ENCODE peak calls at places on chromosomes 13 and 19, in six cellular contexts. One of them, this sample, is unnamed.

GRCh38 chr13:29849731-29850212 is 645 bp downstream of the UBL3 start:
- DNase-seq in mucosa of descending colon: peak; percentile 78
- DNase-seq in SK-N-SH: peak; percentile 70
- DNase-seq in lower lobe of right lung: peak; percentile 80
- DNase-seq in neural progenitor cell: peak; percentile 74
- DNase-seq in sigmoid colon: peak; percentile 85
- DNase-seq in this sample: peak; percentile 51

GRCh38 chr19:13960863-13961784 is 8.8 kb downstream of the DCAF15 start:
- DNase-seq in mucosa of descending colon: no peak
- DNase-seq in SK-N-SH: peak; percentile 36
- DNase-seq in lower lobe of right lung: no peak
- DNase-seq in neural progenitor cell: no peak
- DNase-seq in sigmoid colon: no peak
- DNase-seq in this sample: no peak

GRCh38 chr19:40395956-40396355 is 6.0 kb upstream of the HIPK4 start:
- DNase-seq in mucosa of descending colon: no peak
- DNase-seq in SK-N-SH: no peak
- DNase-seq in lower lobe of right lung: no peak
- DNase-seq in neural progenitor cell: no peak
- DNase-seq in sigmoid colon: no peak
- DNase-seq in this sample: no peak

GRCh38 chr19:1663854-1664253 is 11.4 kb upstream of the TCF3 start:
- DNase-seq in mucosa of descending colon: no peak
- DNase-seq in SK-N-SH: no peak
- DNase-seq in lower lobe of right lung: no peak
- DNase-seq in neural progenitor cell: no peak
- DNase-seq in sigmoid colon: no peak
- DNase-seq in this sample: no peak

GRCh38 chr13:90883592-90883991 is 463.9 kb upstream of the MIR17HG start:
- DNase-seq in mucosa of descending colon: no peak
- DNase-seq in SK-N-SH: no peak
- DNase-seq in lower lobe of right lung: no peak
- DNase-seq in neural progenitor cell: no peak
- DNase-seq in sigmoid colon: no peak
- DNase-seq in this sample: no peak

GRCh38 chr13:109010912-109011311 is 381.5 kb downstream of the MYO16 start:
- DNase-seq in mucosa of descending colon: no peak
- DNase-seq in SK-N-SH: no peak
- DNase-seq in lower lobe of right lung: no peak
- DNase-seq in neural progenitor cell: peak; percentile 15
- DNase-seq in sigmoid colon: no peak
- DNase-seq in this sample: no peak

GRCh38 chr19:31096930-31097329 is 252.3 kb downstream of the TSHZ3 start:
- DNase-seq in mucosa of descending colon: peak; percentile 41
- DNase-seq in SK-N-SH: no peak
- DNase-seq in lower lobe of right lung: no peak
- DNase-seq in neural progenitor cell: no peak
- DNase-seq in sigmoid colon: no peak
- DNase-seq in this sample: no peak

GRCh38 chr13:109182777-109183465 is 553.5 kb downstream of the MYO16 start:
- DNase-seq in mucosa of descending colon: no peak
- DNase-seq in SK-N-SH: no peak
- DNase-seq in lower lobe of right lung: no peak
- DNase-seq in neural progenitor cell: no peak
- DNase-seq in sigmoid colon: no peak
- DNase-seq in this sample: no peak

GRCh38 chr13:68125087-68125480 is 894.9 kb upstream of the PCDH9 start:
- DNase-seq in mucosa of descending colon: no peak
- DNase-seq in SK-N-SH: no peak
- DNase-seq in lower lobe of right lung: no peak
- DNase-seq in neural progenitor cell: no peak
- DNase-seq in sigmoid colon: no peak
- DNase-seq in this sample: no peak

GRCh38 chr19:13036366-13036976 is 41.2 kb downstream of the NFIX start:
- DNase-seq in mucosa of descending colon: peak; percentile 81
- DNase-seq in SK-N-SH: no peak
- DNase-seq in lower lobe of right lung: peak; percentile 72
- DNase-seq in neural progenitor cell: no peak
- DNase-seq in sigmoid colon: peak; percentile 85
- DNase-seq in this sample: peak; percentile 62

GRCh38 chr13:110365876-110366275 is 58.8 kb downstream of the COL4A2 start:
- DNase-seq in mucosa of descending colon: no peak
- DNase-seq in SK-N-SH: no peak
- DNase-seq in lower lobe of right lung: no peak
- DNase-seq in neural progenitor cell: no peak
- DNase-seq in sigmoid colon: no peak
- DNase-seq in this sample: no peak

GRCh38 chr13:56396318-56396717 is 744.4 kb upstream of the PRR20A start:
- DNase-seq in mucosa of descending colon: no peak
- DNase-seq in SK-N-SH: no peak
- DNase-seq in lower lobe of right lung: no peak
- DNase-seq in neural progenitor cell: no peak
- DNase-seq in sigmoid colon: no peak
- DNase-seq in this sample: no peak

GRCh38 chr13:23086951-23087350 is 93.8 kb upstream of the SGCG start:
- DNase-seq in mucosa of descending colon: no peak
- DNase-seq in SK-N-SH: no peak
- DNase-seq in lower lobe of right lung: no peak
- DNase-seq in neural progenitor cell: no peak
- DNase-seq in sigmoid colon: no peak
- DNase-seq in this sample: no peak

GRCh38 chr19:14972676-14973075 is 7.0 kb downstream of the SLC1A6 start:
- DNase-seq in mucosa of descending colon: no peak
- DNase-seq in SK-N-SH: peak; percentile 27
- DNase-seq in lower lobe of right lung: no peak
- DNase-seq in neural progenitor cell: no peak
- DNase-seq in sigmoid colon: no peak
- DNase-seq in this sample: no peak

GRCh38 chr19:35937345-35938281 is 1.4 kb downstream of the LRFN3 start:
- DNase-seq in mucosa of descending colon: no peak
- DNase-seq in SK-N-SH: no peak
- DNase-seq in lower lobe of right lung: no peak
- DNase-seq in neural progenitor cell: no peak
- DNase-seq in sigmoid colon: no peak
- DNase-seq in this sample: no peak

GRCh38 chr13:80164451-80164850 is 176.5 kb downstream of the SPRY2 start:
- DNase-seq in mucosa of descending colon: no peak
- DNase-seq in SK-N-SH: no peak
- DNase-seq in lower lobe of right lung: no peak
- DNase-seq in neural progenitor cell: no peak
- DNase-seq in sigmoid colon: no peak
- DNase-seq in this sample: no peak

DNA sequence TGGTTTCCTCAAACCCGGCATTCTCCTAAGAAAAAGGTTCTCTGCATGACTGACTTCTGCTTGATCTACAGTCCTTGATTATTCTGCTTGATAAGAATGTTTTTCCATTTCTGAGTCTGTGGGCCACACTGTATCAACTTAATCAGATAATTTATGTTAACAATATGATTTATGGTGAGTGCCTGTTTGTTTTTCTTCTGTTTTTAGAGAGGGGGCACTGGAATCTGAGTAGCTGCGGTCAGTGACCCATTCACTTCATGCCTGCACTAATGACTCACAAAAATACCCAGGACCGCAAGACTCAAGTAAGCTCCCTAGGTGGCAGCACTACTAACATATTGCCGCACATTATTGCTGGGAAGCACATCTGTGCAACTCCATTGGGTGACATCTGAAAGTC is 542.3 kb upstream of the ATXN8OS start:
- DNase-seq in mucosa of descending colon: no peak
- DNase-seq in SK-N-SH: peak; percentile 22
- DNase-seq in lower lobe of right lung: no peak
- DNase-seq in neural progenitor cell: peak; percentile 56
- DNase-seq in sigmoid colon: no peak
- DNase-seq in this sample: peak; percentile 2
- TF ChIP-seq CTCF in mucosa of descending colon: no peak
- TF ChIP-seq CTCF in SK-N-SH: peak; percentile 66
- TF ChIP-seq CTCF in lower lobe of right lung: no peak
- TF ChIP-seq CTCF in neural progenitor cell: peak; percentile 63
- TF ChIP-seq CTCF in sigmoid colon: no peak
- TF ChIP-seq CTCF in this sample: no peak

GRCh38 chr13:113457510-113457909 is 4.2 kb upstream of the ADPRHL1 start:
- DNase-seq in mucosa of descending colon: no peak
- DNase-seq in SK-N-SH: no peak
- DNase-seq in lower lobe of right lung: no peak
- DNase-seq in neural progenitor cell: no peak
- DNase-seq in sigmoid colon: no peak
- DNase-seq in this sample: no peak
- TF ChIP-seq CTCF in mucosa of descending colon: no peak
- TF ChIP-seq CTCF in SK-N-SH: peak; percentile 18
- TF ChIP-seq CTCF in lower lobe of right lung: no peak
- TF ChIP-seq CTCF in neural progenitor cell: peak; percentile 15
- TF ChIP-seq CTCF in sigmoid colon: no peak
- TF ChIP-seq CTCF in this sample: no peak

DNA sequence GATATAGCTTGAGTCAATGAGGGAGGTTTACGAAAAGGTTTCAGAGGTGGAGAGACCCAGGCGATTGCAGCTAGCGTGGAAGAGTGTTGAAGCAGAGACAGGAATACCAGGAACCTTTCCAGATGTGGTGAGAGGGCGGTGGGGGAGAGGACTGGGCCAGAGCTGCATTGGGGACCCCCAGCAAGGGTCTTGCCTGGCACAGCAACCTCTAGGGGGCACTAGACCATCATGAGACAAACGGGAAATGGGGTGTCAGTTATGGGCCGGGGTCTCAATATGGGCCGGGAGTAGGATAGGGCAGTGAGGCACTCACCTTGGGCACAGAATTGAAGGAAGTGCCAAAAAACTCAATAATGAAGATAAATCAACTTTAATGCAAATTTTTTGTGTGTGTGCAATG is 2.1 kb upstream of the LRP3 start:
- DNase-seq in mucosa of descending colon: peak; percentile 10
- DNase-seq in SK-N-SH: peak; percentile 38
- DNase-seq in lower lobe of right lung: peak; percentile 20
- DNase-seq in neural progenitor cell: peak; percentile 51
- DNase-seq in sigmoid colon: peak; percentile 4
- DNase-seq in this sample: no peak
- TF ChIP-seq CTCF in mucosa of descending colon: no peak
- TF ChIP-seq CTCF in SK-N-SH: peak; percentile 40
- TF ChIP-seq CTCF in lower lobe of right lung: no peak
- TF ChIP-seq CTCF in neural progenitor cell: peak; percentile 51
- TF ChIP-seq CTCF in sigmoid colon: no peak
- TF ChIP-seq CTCF in this sample: no peak

DNA sequence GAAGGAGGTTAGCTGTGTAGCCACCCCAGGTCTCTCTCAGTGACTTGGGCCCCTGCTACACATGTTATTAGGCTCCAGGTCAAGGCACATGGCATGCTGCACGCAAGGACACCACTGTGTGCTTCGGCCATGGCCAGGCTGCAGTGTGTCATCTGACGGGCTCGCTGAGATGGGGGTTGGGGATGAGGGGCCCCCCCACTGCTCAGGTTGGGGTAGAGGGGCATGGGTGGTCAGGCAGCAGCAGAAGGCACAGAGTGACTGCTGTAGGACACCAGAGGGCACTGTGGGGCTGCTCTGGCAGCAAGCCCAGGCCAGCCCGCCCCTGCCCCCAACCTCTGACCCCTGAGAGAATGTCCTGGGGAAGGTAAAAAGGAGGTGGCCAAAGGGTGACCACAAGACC is 32.2 kb upstream of the ISYNA1 start:
- DNase-seq in mucosa of descending colon: no peak
- DNase-seq in SK-N-SH: peak; percentile 75
- DNase-seq in lower lobe of right lung: no peak
- DNase-seq in neural progenitor cell: peak; percentile 86
- DNase-seq in sigmoid colon: peak; percentile 69
- DNase-seq in this sample: peak; percentile 35
- TF ChIP-seq CTCF in mucosa of descending colon: no peak
- TF ChIP-seq CTCF in SK-N-SH: peak; percentile 54
- TF ChIP-seq CTCF in lower lobe of right lung: peak; percentile 49
- TF ChIP-seq CTCF in neural progenitor cell: peak; percentile 72
- TF ChIP-seq CTCF in sigmoid colon: no peak
- TF ChIP-seq CTCF in this sample: peak; percentile 59

DNA sequence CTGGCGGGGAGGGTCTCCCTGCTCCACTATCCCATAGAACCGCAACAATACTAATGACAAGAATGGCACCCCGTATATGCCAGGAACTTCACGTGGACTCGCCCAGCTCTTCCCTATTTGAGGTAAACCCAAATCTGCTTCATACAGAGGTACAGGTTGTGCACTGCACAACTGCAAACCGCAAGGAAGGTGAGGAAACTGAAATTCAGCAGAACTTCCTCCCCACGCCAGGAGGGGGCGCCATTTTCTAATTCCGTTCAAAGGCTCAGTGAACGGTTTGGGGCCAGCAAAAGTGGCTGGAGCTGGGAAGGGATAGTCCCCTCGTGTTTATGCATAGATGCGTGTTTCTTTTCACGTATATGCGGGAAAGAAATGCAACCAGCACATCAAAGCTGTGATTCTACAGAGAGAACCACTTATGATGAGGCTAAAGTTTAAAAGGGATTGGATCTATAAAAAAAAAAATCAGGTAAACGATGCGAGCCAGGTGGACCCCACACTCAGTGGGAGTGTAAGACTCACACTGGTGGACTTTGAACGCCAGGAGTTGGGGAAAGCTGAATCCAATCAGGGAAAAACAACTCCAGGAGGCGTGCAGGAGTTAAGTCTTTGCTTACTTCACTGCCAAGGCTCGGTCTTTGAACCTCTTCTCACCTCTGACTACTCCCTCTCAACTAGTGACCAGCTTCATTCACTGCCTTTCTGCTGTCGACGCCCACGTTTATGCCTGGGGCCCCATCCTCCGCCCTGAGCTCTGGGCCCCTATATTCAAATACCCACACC is 20.3 kb downstream of the C19orf81 start:
- DNase-seq in mucosa of descending colon: peak; percentile 43
- DNase-seq in SK-N-SH: peak; percentile 78
- DNase-seq in lower lobe of right lung: no peak
- DNase-seq in neural progenitor cell: no peak
- DNase-seq in sigmoid colon: no peak
- DNase-seq in this sample: peak; percentile 45
- TF ChIP-seq CTCF in mucosa of descending colon: peak; percentile 31
- TF ChIP-seq CTCF in SK-N-SH: peak; percentile 87
- TF ChIP-seq CTCF in lower lobe of right lung: peak; percentile 76
- TF ChIP-seq CTCF in neural progenitor cell: peak; percentile 71
- TF ChIP-seq CTCF in sigmoid colon: no peak
- TF ChIP-seq CTCF in this sample: peak; percentile 85